ENCODE peak calls at places on chromosomes 12 and 14, in nine cellular contexts. U is activated CD8-positive, alpha-beta memory T cell treated with anti-CD3 and anti-CD28 coated beads for 4 hours; Q is activated B cell treated with CpG ODN at 0.5 μM for 24 hours; E is putamen; A is GM12891; T is Calu3; Z is choroid plexus epithelial cell; M is T-cell; R is nephron progenitor cell. J is an unnamed sample.

GRCh38 chr14:99522457-99522891 is 41.3 kb downstream of the CCNK start:
- DNase-seq in U (no peak), Q (no peak), E (no peak), A (no peak), T (no peak), Z (peak; percentile 44), M (no peak), R (peak; percentile 53), J (peak; percentile 53)

GRCh38 chr14:55136868-55137785 is 8.1 kb downstream of the LGALS3 start:
- DNase-seq in U (no peak), Q (no peak), E (peak; percentile 70), A (no peak), T (peak; percentile 38), Z (peak; percentile 94), M (no peak), R (no peak), J (peak; percentile 85)

GRCh38 chr14:99995700-99996356 is 69.4 kb upstream of the EVL start:
- DNase-seq in U (peak; percentile 33), Q (peak; percentile 39), E (peak; percentile 56), A (peak; percentile 36), T (peak; percentile 75), Z (peak; percentile 73), M (peak; percentile 67), R (peak; percentile 49), J (peak; percentile 53)

GRCh38 chr14:101151226-101151929 is 247.9 kb upstream of the RTL1 start:
- DNase-seq in U (no peak), Q (no peak), E (no peak), A (no peak), T (peak; percentile 63), Z (no peak), M (no peak), R (no peak), J (no peak)

GRCh38 chr14:99687284-99688209 is 3.4 kb downstream of the CYP46A1 start:
- DNase-seq in U (no peak), Q (no peak), E (no peak), A (no peak), T (peak; percentile 41), Z (no peak), M (peak; percentile 37), R (peak; percentile 56), J (no peak)

GRCh38 chr12:114918535-114919233 is 234.7 kb upstream of the TBX3 start:
- DNase-seq in U (no peak), Q (no peak), E (no peak), A (no peak), T (no peak), Z (peak; percentile 54), M (no peak), R (no peak), J (no peak)

GRCh38 chr12:52197371-52198231 is 5.8 kb upstream of the KRT80 start:
- DNase-seq in U (no peak), Q (no peak), E (no peak), A (no peak), T (no peak), Z (no peak), M (peak; percentile 19), R (no peak), J (no peak)

GRCh38 chr12:125683748-125684381 is 618.6 kb downstream of the AACS start:
- DNase-seq in U (no peak), Q (no peak), E (peak; percentile 26), A (peak; percentile 42), T (peak; percentile 83), Z (no peak), M (no peak), R (peak; percentile 90), J (no peak)

GRCh38 chr12:28086521-28086920 is 103.7 kb upstream of the CCDC91 start:
- DNase-seq in U (no peak), Q (no peak), E (no peak), A (no peak), T (no peak), Z (no peak), M (no peak), R (no peak), J (no peak)

GRCh38 chr12:6332459-6332858 is 9.4 kb downstream of the TNFRSF1A start:
- DNase-seq in U (no peak), Q (no peak), E (no peak), A (no peak), T (no peak), Z (peak; percentile 85), M (no peak), R (no peak), J (peak; percentile 50)

GRCh38 chr12:9870311-9870866 is 1.2 kb upstream of the CLEC2B start:
- DNase-seq in U (no peak), Q (no peak), E (no peak), A (no peak), T (no peak), Z (peak; percentile 74), M (no peak), R (no peak), J (peak; percentile 44)

GRCh38 chr12:3135522-3136461 is 58.6 kb downstream of the TSPAN9 start:
- DNase-seq in U (no peak), Q (no peak), E (peak; percentile 45), A (peak; percentile 80), T (peak; percentile 53), Z (peak; percentile 88), M (peak; percentile 27), R (peak; percentile 57), J (peak; percentile 69)